ENCODE peak calls at places on chromosomes 1 and 21, in nine cellular contexts. One of them, this sample, is unnamed. For H3K9me2, the result is how much of the 10 kb centered on the place peaks cover.

GRCh38 chr1:197302775-197303174 is 34.7 kb downstream of the CRB1 start:
- DNase-seq in PC-3: peak
- DNase-seq in GM23338: no peak
- DNase-seq in GM23248: peak
- DNase-seq in Karpas-422: no peak
- DNase-seq in OCI-LY7: no peak
- DNase-seq in SK-N-SH: no peak
- DNase-seq in PC-9: peak
- DNase-seq in MM.1S: no peak
- DNase-seq in this sample: no peak

GRCh38 chr1:34796990-34797389 is 4.2 kb downstream of the GJA4 start:
- DNase-seq in PC-3: no peak
- DNase-seq in GM23338: no peak
- DNase-seq in GM23248: no peak
- DNase-seq in Karpas-422: peak
- DNase-seq in OCI-LY7: no peak
- DNase-seq in SK-N-SH: no peak
- DNase-seq in PC-9: no peak
- DNase-seq in MM.1S: no peak
- DNase-seq in this sample: no peak

GRCh38 chr1:110150330-110151174 is at the start of gene SLC6A17:
- DNase-seq in PC-3: no peak
- DNase-seq in GM23338: peak
- DNase-seq in GM23248: peak
- DNase-seq in Karpas-422: no peak
- DNase-seq in OCI-LY7: no peak
- DNase-seq in SK-N-SH: peak
- DNase-seq in PC-9: peak
- DNase-seq in MM.1S: no peak
- DNase-seq in this sample: peak

GRCh38 chr1:234486858-234487830 is 8.2 kb upstream of the TARBP1 start:
- DNase-seq in PC-3: peak
- DNase-seq in GM23338: no peak
- DNase-seq in GM23248: peak
- DNase-seq in Karpas-422: peak
- DNase-seq in OCI-LY7: peak
- DNase-seq in SK-N-SH: peak
- DNase-seq in PC-9: peak
- DNase-seq in MM.1S: peak
- DNase-seq in this sample: peak

GRCh38 chr1:111561328-111561727 is 57.9 kb upstream of the ADORA3 start:
- DNase-seq in PC-3: no peak
- DNase-seq in GM23338: no peak
- DNase-seq in GM23248: no peak
- DNase-seq in Karpas-422: no peak
- DNase-seq in OCI-LY7: no peak
- DNase-seq in SK-N-SH: no peak
- DNase-seq in PC-9: no peak
- DNase-seq in MM.1S: no peak
- DNase-seq in this sample: no peak

GRCh38 chr1:229092377-229093257 is 178.3 kb upstream of the RAB4A start:
- DNase-seq in PC-3: no peak
- DNase-seq in GM23338: peak
- DNase-seq in GM23248: no peak
- DNase-seq in Karpas-422: no peak
- DNase-seq in OCI-LY7: peak
- DNase-seq in SK-N-SH: no peak
- DNase-seq in PC-9: no peak
- DNase-seq in MM.1S: peak
- DNase-seq in this sample: no peak

GRCh38 chr1:5990913-5991783 is 1.1 kb downstream of the NPHP4 start:
- DNase-seq in PC-3: peak
- DNase-seq in GM23338: peak
- DNase-seq in GM23248: peak
- DNase-seq in Karpas-422: peak
- DNase-seq in OCI-LY7: peak
- DNase-seq in SK-N-SH: peak
- DNase-seq in PC-9: no peak
- DNase-seq in MM.1S: peak
- DNase-seq in this sample: peak

GRCh38 chr1:27402349-27402754 is 9.9 kb downstream of the GPR3 start:
- DNase-seq in PC-3: peak
- DNase-seq in GM23338: peak
- DNase-seq in GM23248: peak
- DNase-seq in Karpas-422: no peak
- DNase-seq in OCI-LY7: no peak
- DNase-seq in SK-N-SH: peak
- DNase-seq in PC-9: no peak
- DNase-seq in MM.1S: no peak
- DNase-seq in this sample: peak

GRCh38 chr1:50531027-50531426 is 107.8 kb upstream of the DMRTA2 start:
- DNase-seq in PC-3: no peak
- DNase-seq in GM23338: no peak
- DNase-seq in GM23248: no peak
- DNase-seq in Karpas-422: no peak
- DNase-seq in OCI-LY7: no peak
- DNase-seq in SK-N-SH: peak
- DNase-seq in PC-9: no peak
- DNase-seq in MM.1S: no peak
- DNase-seq in this sample: no peak

GRCh38 chr1:10471411-10472219 is 714 bp downstream of the DFFA start:
- DNase-seq in PC-3: peak
- DNase-seq in GM23338: peak
- DNase-seq in GM23248: peak
- DNase-seq in Karpas-422: peak
- DNase-seq in OCI-LY7: no peak
- DNase-seq in SK-N-SH: peak
- DNase-seq in PC-9: peak
- DNase-seq in MM.1S: no peak
- DNase-seq in this sample: no peak

GRCh38 chr1:181135815-181136737 is 47.6 kb downstream of the IER5 start:
- DNase-seq in PC-3: peak
- DNase-seq in GM23338: no peak
- DNase-seq in GM23248: peak
- DNase-seq in Karpas-422: no peak
- DNase-seq in OCI-LY7: no peak
- DNase-seq in SK-N-SH: peak
- DNase-seq in PC-9: peak
- DNase-seq in MM.1S: no peak
- DNase-seq in this sample: no peak

GRCh38 chr1:236389253-236389652 is 4.8 kb upstream of the EDARADD start:
- DNase-seq in PC-3: peak
- DNase-seq in GM23338: no peak
- DNase-seq in GM23248: no peak
- DNase-seq in Karpas-422: no peak
- DNase-seq in OCI-LY7: no peak
- DNase-seq in SK-N-SH: no peak
- DNase-seq in PC-9: peak
- DNase-seq in MM.1S: no peak
- DNase-seq in this sample: no peak

GRCh38 chr1:85822696-85823095 is 114.5 kb upstream of the ZNHIT6 start:
- DNase-seq in PC-3: peak
- DNase-seq in GM23338: no peak
- DNase-seq in GM23248: no peak
- DNase-seq in Karpas-422: no peak
- DNase-seq in OCI-LY7: no peak
- DNase-seq in SK-N-SH: no peak
- DNase-seq in PC-9: peak
- DNase-seq in MM.1S: no peak
- DNase-seq in this sample: no peak

GRCh38 chr1:12634696-12635202 is 9.1 kb upstream of the AADACL4 start:
- DNase-seq in PC-3: no peak
- DNase-seq in GM23338: peak
- DNase-seq in GM23248: no peak
- DNase-seq in Karpas-422: no peak
- DNase-seq in OCI-LY7: no peak
- DNase-seq in SK-N-SH: no peak
- DNase-seq in PC-9: no peak
- DNase-seq in MM.1S: no peak
- DNase-seq in this sample: no peak

GRCh38 chr1:48068216-48068615 is 71.0 kb upstream of the TRABD2B start:
- DNase-seq in PC-3: no peak
- DNase-seq in GM23338: no peak
- DNase-seq in GM23248: no peak
- DNase-seq in Karpas-422: no peak
- DNase-seq in OCI-LY7: no peak
- DNase-seq in SK-N-SH: no peak
- DNase-seq in PC-9: no peak
- DNase-seq in MM.1S: no peak
- DNase-seq in this sample: no peak

GRCh38 chr1:48071513-48071912 is 74.3 kb upstream of the TRABD2B start:
- DNase-seq in PC-3: no peak
- DNase-seq in GM23338: no peak
- DNase-seq in GM23248: no peak
- DNase-seq in Karpas-422: no peak
- DNase-seq in OCI-LY7: no peak
- DNase-seq in SK-N-SH: no peak
- DNase-seq in PC-9: no peak
- DNase-seq in MM.1S: no peak
- DNase-seq in this sample: no peak

GRCh38 chr1:48066951-48067350 is 69.8 kb upstream of the TRABD2B start:
- DNase-seq in PC-3: no peak
- DNase-seq in GM23338: no peak
- DNase-seq in GM23248: no peak
- DNase-seq in Karpas-422: no peak
- DNase-seq in OCI-LY7: no peak
- DNase-seq in SK-N-SH: no peak
- DNase-seq in PC-9: no peak
- DNase-seq in MM.1S: no peak
- DNase-seq in this sample: no peak

GRCh38 chr1:48073773-48074172 is 76.6 kb upstream of the TRABD2B start:
- DNase-seq in PC-3: no peak
- DNase-seq in GM23338: no peak
- DNase-seq in GM23248: no peak
- DNase-seq in Karpas-422: no peak
- DNase-seq in OCI-LY7: no peak
- DNase-seq in SK-N-SH: no peak
- DNase-seq in PC-9: no peak
- DNase-seq in MM.1S: no peak
- DNase-seq in this sample: no peak

GRCh38 chr1:48069662-48070432 is 72.7 kb upstream of the TRABD2B start:
- DNase-seq in PC-3: peak
- DNase-seq in GM23338: no peak
- DNase-seq in GM23248: peak
- DNase-seq in Karpas-422: no peak
- DNase-seq in OCI-LY7: no peak
- DNase-seq in SK-N-SH: no peak
- DNase-seq in PC-9: peak
- DNase-seq in MM.1S: no peak
- DNase-seq in this sample: no peak
- H3K9me2 ChIP-seq in PC-3: under half
- H3K9me2 ChIP-seq in GM23338: under half
- H3K9me2 ChIP-seq in GM23248: under half
- H3K9me2 ChIP-seq in Karpas-422: under half
- H3K9me2 ChIP-seq in OCI-LY7: under half
- H3K9me2 ChIP-seq in SK-N-SH: under half
- H3K9me2 ChIP-seq in PC-9: under half
- H3K9me2 ChIP-seq in MM.1S: under half
- H3K9me2 ChIP-seq in this sample: under half

GRCh38 chr21:31557956-31558838 is 101.3 kb upstream of the SOD1 start:
- DNase-seq in PC-3: peak
- DNase-seq in GM23338: peak
- DNase-seq in GM23248: peak
- DNase-seq in Karpas-422: no peak
- DNase-seq in OCI-LY7: peak
- DNase-seq in SK-N-SH: peak
- DNase-seq in PC-9: peak
- DNase-seq in MM.1S: peak
- DNase-seq in this sample: peak

GRCh38 chr21:31558839-31559367 is 100.6 kb upstream of the SOD1 start:
- DNase-seq in PC-3: peak
- DNase-seq in GM23338: peak
- DNase-seq in GM23248: peak
- DNase-seq in Karpas-422: peak
- DNase-seq in OCI-LY7: peak
- DNase-seq in SK-N-SH: peak
- DNase-seq in PC-9: peak
- DNase-seq in MM.1S: peak
- DNase-seq in this sample: peak

GRCh38 chr21:31559368-31560119 is 99.9 kb upstream of the SOD1 start:
- DNase-seq in PC-3: peak
- DNase-seq in GM23338: peak
- DNase-seq in GM23248: peak
- DNase-seq in Karpas-422: peak
- DNase-seq in OCI-LY7: peak
- DNase-seq in SK-N-SH: peak
- DNase-seq in PC-9: peak
- DNase-seq in MM.1S: peak
- DNase-seq in this sample: peak

GRCh38 chr21:31557421-31557955 is 102.0 kb upstream of the SOD1 start:
- DNase-seq in PC-3: no peak
- DNase-seq in GM23338: peak
- DNase-seq in GM23248: no peak
- DNase-seq in Karpas-422: no peak
- DNase-seq in OCI-LY7: no peak
- DNase-seq in SK-N-SH: peak
- DNase-seq in PC-9: no peak
- DNase-seq in MM.1S: peak
- DNase-seq in this sample: peak

GRCh38 chr21:31560479-31560878 is 99.0 kb upstream of the SOD1 start:
- DNase-seq in PC-3: no peak
- DNase-seq in GM23338: no peak
- DNase-seq in GM23248: no peak
- DNase-seq in Karpas-422: no peak
- DNase-seq in OCI-LY7: no peak
- DNase-seq in SK-N-SH: no peak
- DNase-seq in PC-9: no peak
- DNase-seq in MM.1S: no peak
- DNase-seq in this sample: no peak
- H3K9me2 ChIP-seq in PC-3: under half
- H3K9me2 ChIP-seq in GM23338: under half
- H3K9me2 ChIP-seq in GM23248: under half
- H3K9me2 ChIP-seq in Karpas-422: under half
- H3K9me2 ChIP-seq in OCI-LY7: under half
- H3K9me2 ChIP-seq in SK-N-SH: under half
- H3K9me2 ChIP-seq in PC-9: under half
- H3K9me2 ChIP-seq in MM.1S: under half
- H3K9me2 ChIP-seq in this sample: under half

DNA sequence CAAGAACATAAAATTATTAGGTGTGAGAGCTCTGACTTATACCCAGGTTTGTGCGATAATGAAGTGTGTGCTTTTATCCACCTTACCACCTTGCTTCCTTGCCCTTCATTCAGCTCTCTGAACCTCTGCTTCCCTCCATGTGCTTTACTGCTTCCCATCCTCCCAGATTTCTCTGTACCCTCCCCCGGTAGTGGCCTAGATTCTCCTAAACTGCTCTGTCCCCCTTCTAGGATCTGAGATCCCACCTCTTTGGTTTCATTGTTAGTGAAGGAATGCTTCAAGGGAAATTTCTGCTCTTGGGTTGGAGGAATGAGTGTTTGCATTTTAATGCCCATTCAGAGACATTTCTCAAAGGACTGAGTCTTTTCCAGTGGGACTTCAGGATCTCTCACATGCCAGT is 159.5 kb downstream of the ST6GALNAC3 start:
- DNase-seq in PC-3: no peak
- DNase-seq in GM23338: peak
- DNase-seq in GM23248: no peak
- DNase-seq in Karpas-422: no peak
- DNase-seq in OCI-LY7: no peak
- DNase-seq in SK-N-SH: no peak
- DNase-seq in PC-9: no peak
- DNase-seq in MM.1S: no peak
- DNase-seq in this sample: no peak
- H3K9me2 ChIP-seq in PC-3: under half
- H3K9me2 ChIP-seq in GM23338: under half
- H3K9me2 ChIP-seq in GM23248: under half
- H3K9me2 ChIP-seq in Karpas-422: under half
- H3K9me2 ChIP-seq in OCI-LY7: under half
- H3K9me2 ChIP-seq in SK-N-SH: under half
- H3K9me2 ChIP-seq in PC-9: under half
- H3K9me2 ChIP-seq in MM.1S: under half
- H3K9me2 ChIP-seq in this sample: under half

GRCh38 chr1:230573647-230574046 is 68.6 kb upstream of the COG2 start:
- DNase-seq in PC-3: no peak
- DNase-seq in GM23338: no peak
- DNase-seq in GM23248: no peak
- DNase-seq in Karpas-422: no peak
- DNase-seq in OCI-LY7: peak
- DNase-seq in SK-N-SH: no peak
- DNase-seq in PC-9: no peak
- DNase-seq in MM.1S: no peak
- DNase-seq in this sample: no peak
- H3K9me2 ChIP-seq in PC-3: under half
- H3K9me2 ChIP-seq in GM23338: under half
- H3K9me2 ChIP-seq in GM23248: under half
- H3K9me2 ChIP-seq in Karpas-422: under half
- H3K9me2 ChIP-seq in OCI-LY7: under half
- H3K9me2 ChIP-seq in SK-N-SH: under half
- H3K9me2 ChIP-seq in PC-9: under half
- H3K9me2 ChIP-seq in MM.1S: under half
- H3K9me2 ChIP-seq in this sample: under half

This sample was measured in hepatocyte.